ENCODE peak calls at places on chromosomes 7 and 10, in nine cellular contexts. I, X, D, V, G, R, Y, U and W are unnamed samples.

GRCh38 chr7:73667344-73668102 is at the start of gene VPS37D:
- DNase-seq in V (peak; percentile 89), D (peak; percentile 88), R (peak; percentile 92), Y (peak; percentile 67), G (peak; percentile 97), X (peak; percentile 64), I (peak; percentile 93), U (peak; percentile 88), W (peak; percentile 95)

GRCh38 chr7:77276120-77276519 is 76.5 kb upstream of the FGL2 start:
- DNase-seq in D (no peak), I (no peak), U (no peak), X (no peak), R (no peak), Y (no peak), V (no peak), G (no peak), W (no peak)

GRCh38 chr7:106283831-106284515 is 810 bp downstream of the NAMPT start:
- DNase-seq in R (peak; percentile 16), U (peak; percentile 59), D (peak; percentile 31), V (peak; percentile 27), G (no peak), Y (no peak), X (peak; percentile 27), I (peak; percentile 47), W (peak; percentile 70)

GRCh38 chr7:137591444-137591843 is 247.9 kb upstream of the PTN start:
- DNase-seq in U (peak; percentile 67), R (no peak), X (no peak), V (no peak), I (no peak), Y (no peak), G (peak; percentile 9), D (no peak), W (peak; percentile 37)

GRCh38 chr7:101108330-101108857 is 18.5 kb upstream of the SERPINE1 start:
- DNase-seq in V (no peak), G (no peak), U (peak; percentile 96), R (no peak), Y (no peak), I (no peak), X (peak; percentile 10), D (no peak), W (peak; percentile 66)

GRCh38 chr7:27141591-27142561 is 1.6 kb downstream of the HOXA5 start:
- DNase-seq in I (no peak), X (no peak), Y (no peak), V (no peak), U (peak; percentile 77), R (no peak), G (peak; percentile 43), D (no peak), W (peak; percentile 83)

GRCh38 chr10:61673360-61673759 is 10.6 kb downstream of the CABCOCO1 start:
- DNase-seq in X (no peak), Y (no peak), U (no peak), D (no peak), R (no peak), G (no peak), V (no peak), I (no peak), W (no peak)

GRCh38 chr7:128065872-128066271 is 34.6 kb upstream of the LRRC4 start:
- DNase-seq in X (no peak), G (no peak), I (no peak), Y (no peak), V (no peak), U (no peak), R (no peak), D (no peak), W (no peak)

GRCh38 chr10:84306751-84307384 is 21.5 kb upstream of the CCSER2 start:
- DNase-seq in X (no peak), D (no peak), U (no peak), V (no peak), G (no peak), R (no peak), I (no peak), Y (no peak), W (no peak)

GRCh38 chr10:137031-137430 is 1.8 kb downstream of the ZMYND11 start:
- DNase-seq in X (no peak), D (peak; percentile 13), G (peak; percentile 54), I (peak; percentile 52), R (no peak), U (peak; percentile 37), V (peak; percentile 51), Y (no peak), W (peak; percentile 24)

GRCh38 chr7:73891178-73891885 is 30.4 kb downstream of the TMEM270 start:
- DNase-seq in X (no peak), G (no peak), R (no peak), Y (no peak), D (no peak), U (no peak), I (no peak), V (no peak), W (peak; percentile 35)

GRCh38 chr7:111012799-111013675 is 77.9 kb upstream of the LRRN3 start:
- DNase-seq in V (no peak), I (peak; percentile 61), X (no peak), D (peak; percentile 3), U (no peak), Y (no peak), R (no peak), G (no peak), W (no peak)

GRCh38 chr10:102621418-102622325 is 22.6 kb upstream of the TRIM8 start:
- DNase-seq in I (no peak), X (peak; percentile 49), Y (no peak), V (no peak), U (peak; percentile 85), R (no peak), G (no peak), D (no peak), W (peak; percentile 96)

GRCh38 chr7:131087756-131088658 is 239.7 kb upstream of the MKLN1 start:
- DNase-seq in G (no peak), R (no peak), Y (no peak), U (no peak), D (no peak), I (no peak), X (no peak), V (no peak), W (peak; percentile 50)

GRCh38 chr10:23530079-23530478 is 91.2 kb downstream of the OTUD1 start:
- DNase-seq in U (no peak), X (no peak), V (no peak), G (no peak), Y (no peak), R (no peak), I (no peak), D (no peak), W (peak; percentile 10)

GRCh38 chr7:76325092-76325491 is 22.6 kb downstream of the HSPB1 start:
- DNase-seq in Y (no peak), X (no peak), I (no peak), G (no peak), R (no peak), V (no peak), D (no peak), U (no peak), W (no peak)

GRCh38 chr7:426510-426909 is 93.1 kb downstream of the PDGFA start:
- DNase-seq in Y (no peak), R (no peak), X (no peak), I (no peak), U (no peak), V (no peak), G (no peak), D (no peak), W (no peak)

GRCh38 chr7:104124893-104125292 is 82.9 kb downstream of the ORC5 start:
- DNase-seq in U (no peak), R (no peak), G (no peak), Y (no peak), X (no peak), I (no peak), D (no peak), V (no peak), W (no peak)

GRCh38 chr7:141960687-141961422 is 12.7 kb downstream of the TAS2R38 start:
- DNase-seq in U (no peak), Y (no peak), I (no peak), G (no peak), X (peak; percentile 25), R (no peak), V (no peak), D (no peak), W (no peak)

GRCh38 chr7:64618785-64619456 is 47.0 kb upstream of the ZNF107 start:
- DNase-seq in X (peak; percentile 34), G (peak; percentile 37), I (no peak), Y (no peak), D (peak; percentile 21), U (peak; percentile 69), R (peak; percentile 1), V (peak; percentile 31), W (peak; percentile 72)

GRCh38 chr7:80450621-80451308 is 61.1 kb downstream of the GNAT3 start:
- DNase-seq in D (no peak), Y (no peak), I (no peak), U (peak; percentile 70), X (no peak), G (no peak), R (no peak), V (no peak), W (peak; percentile 69)

GRCh38 chr7:69246758-69247157 is 351.5 kb upstream of the AUTS2 start:
- DNase-seq in X (no peak), Y (no peak), R (no peak), D (no peak), U (no peak), V (no peak), G (no peak), I (no peak), W (no peak)

GRCh38 chr7:94975316-94975715 is 67.9 kb downstream of the PPP1R9A start:
- DNase-seq in R (no peak), Y (no peak), G (no peak), D (no peak), I (no peak), V (no peak), X (no peak), U (peak; percentile 89), W (peak; percentile 63)

GRCh38 chr7:2008936-2009540 is 223.7 kb downstream of the MAD1L1 start:
- DNase-seq in G (no peak), Y (no peak), R (no peak), D (no peak), X (no peak), U (no peak), I (no peak), V (no peak), W (no peak)

GRCh38 chr7:36048141-36048901 is 104.7 kb upstream of the EEPD1 start:
- DNase-seq in X (no peak), Y (peak; percentile 21), R (no peak), U (peak; percentile 88), G (no peak), I (no peak), D (no peak), V (no peak), W (peak; percentile 92)

GRCh38 chr10:123154943-123155505 is 822 bp downstream of the BUB3 start:
- DNase-seq in V (peak; percentile 65), Y (no peak), D (no peak), X (no peak), I (no peak), R (no peak), U (no peak), G (no peak), W (no peak)

GRCh38 chr7:37438879-37439278 is 9.8 kb downstream of the ELMO1 start:
- DNase-seq in V (peak; percentile 13), Y (no peak), X (no peak), U (no peak), G (no peak), I (no peak), D (no peak), R (no peak), W (no peak)

GRCh38 chr10:15719899-15720634 is at the start of gene ITGA8:
- DNase-seq in U (no peak), V (peak; percentile 67), X (no peak), Y (no peak), I (no peak), R (peak; percentile 51), G (peak; percentile 72), D (no peak), W (no peak)

GRCh38 chr10:26311383-26311940 is 94.9 kb downstream of the GAD2 start:
- DNase-seq in G (peak; percentile 6), X (no peak), Y (no peak), U (no peak), I (no peak), V (no peak), D (no peak), R (no peak), W (no peak)

GRCh38 chr7:98997836-98998235 is 119.5 kb downstream of the TRRAP start:
- DNase-seq in R (no peak), X (no peak), V (no peak), D (no peak), G (no peak), I (no peak), U (no peak), Y (no peak), W (no peak)

GRCh38 chr10:122541541-122542002 is 19.0 kb upstream of the DMBT1 start:
- DNase-seq in G (no peak), I (no peak), D (no peak), X (no peak), Y (no peak), V (no peak), R (no peak), U (no peak), W (no peak)